ENCODE peak calls at places on chromosomes 16 and 17, in ten cellular contexts. Q, I, Z, K, X, R, M, G, S and Y are unnamed samples.

GRCh38 chr16:21190599-21190998 is 20.8 kb downstream of the ZP2 start:
- DNase-seq in Q (no peak), I (no peak), Z (no peak), K (no peak), X (no peak), R (no peak), M (no peak), G (no peak), S (no peak), Y (no peak)

GRCh38 chr17:28908640-28909098 is 5.8 kb upstream of the DHRS13 start:
- DNase-seq in Q (peak), I (no peak), Z (no peak), K (no peak), X (peak), R (no peak), M (no peak), G (no peak), S (peak), Y (no peak)

GRCh38 chr16:74892574-74893461 is 92.1 kb downstream of the WDR59 start:
- DNase-seq in Q (no peak), I (no peak), Z (no peak), K (no peak), X (no peak), R (no peak), M (no peak), G (no peak), S (no peak), Y (no peak)

GRCh38 chr16:59210955-59211541 is 476.9 kb upstream of the GOT2 start:
- DNase-seq in Q (no peak), I (no peak), Z (no peak), K (no peak), X (no peak), R (no peak), M (no peak), G (no peak), S (peak), Y (no peak)

GRCh38 chr16:88560722-88561484 is 9.3 kb upstream of the ZC3H18 start:
- DNase-seq in Q (no peak), I (no peak), Z (no peak), K (no peak), X (peak), R (no peak), M (no peak), G (no peak), S (no peak), Y (no peak)

GRCh38 chr17:82282239-82283207 is 9.0 kb upstream of the CSNK1D start:
- DNase-seq in Q (no peak), I (no peak), Z (no peak), K (no peak), X (no peak), R (no peak), M (no peak), G (peak), S (no peak), Y (no peak)

GRCh38 chr17:29283496-29283895 is 10.5 kb downstream of the NUFIP2 start:
- DNase-seq in Q (no peak), I (no peak), Z (no peak), K (no peak), X (no peak), R (no peak), M (no peak), G (no peak), S (no peak), Y (no peak)

GRCh38 chr16:23148513-23149266 is 562 bp downstream of the USP31 start:
- DNase-seq in Q (peak), I (peak), Z (peak), K (peak), X (peak), R (peak), M (peak), G (peak), S (peak), Y (peak)

GRCh38 chr16:21703589-21704174 is 39.9 kb downstream of the OTOA start:
- DNase-seq in Q (no peak), I (no peak), Z (no peak), K (no peak), X (peak), R (no peak), M (no peak), G (no peak), S (no peak), Y (no peak)

GRCh38 chr17:82229686-82230626 is 1.1 kb downstream of the SLC16A3 start:
- DNase-seq in Q (peak), I (no peak), Z (no peak), K (peak), X (no peak), R (no peak), M (no peak), G (no peak), S (no peak), Y (peak)

GRCh38 chr16:88911148-88911945 is 44.9 kb upstream of the PABPN1L start:
- DNase-seq in Q (no peak), I (no peak), Z (no peak), K (no peak), X (no peak), R (no peak), M (no peak), G (peak), S (no peak), Y (no peak)

GRCh38 chr16:9261376-9261775 is 169.9 kb downstream of the HAPSTR1 start:
- DNase-seq in Q (no peak), I (no peak), Z (no peak), K (no peak), X (no peak), R (no peak), M (no peak), G (no peak), S (no peak), Y (no peak)

GRCh38 chr16:52597772-52598483 is 51.0 kb upstream of the TOX3 start:
- DNase-seq in Q (no peak), I (no peak), Z (no peak), K (no peak), X (peak), R (no peak), M (no peak), G (no peak), S (no peak), Y (no peak)

GRCh38 chr17:1008008-1008761 is 11.3 kb downstream of the TIMM22 start:
- DNase-seq in Q (no peak), I (no peak), Z (no peak), K (peak), X (no peak), R (no peak), M (no peak), G (peak), S (no peak), Y (no peak)

GRCh38 chr16:30697264-30698138 is 1.5 kb upstream of the SRCAP start:
- DNase-seq in Q (no peak), I (no peak), Z (no peak), K (no peak), X (peak), R (no peak), M (peak), G (peak), S (no peak), Y (no peak)

GRCh38 chr16:77920984-77921383 is 101.4 kb upstream of the CLEC3A start:
- DNase-seq in Q (no peak), I (no peak), Z (no peak), K (no peak), X (no peak), R (no peak), M (no peak), G (no peak), S (no peak), Y (no peak)

GRCh38 chr17:45088741-45089140 is 27.6 kb downstream of the NMT1 start:
- DNase-seq in Q (no peak), I (no peak), Z (no peak), K (no peak), X (no peak), R (no peak), M (no peak), G (no peak), S (no peak), Y (no peak)

GRCh38 chr16:2692948-2693651 is 10.8 kb downstream of the KCTD5 start:
- DNase-seq in Q (no peak), I (no peak), Z (no peak), K (no peak), X (no peak), R (no peak), M (no peak), G (peak), S (no peak), Y (no peak)

GRCh38 chr16:69613283-69614154 is 47.8 kb downstream of the NFAT5 start:
- DNase-seq in Q (no peak), I (no peak), Z (no peak), K (no peak), X (peak), R (no peak), M (no peak), G (no peak), S (no peak), Y (no peak)

GRCh38 chr16:79218358-79218757 is 382.2 kb downstream of the MAF start:
- DNase-seq in Q (no peak), I (no peak), Z (no peak), K (no peak), X (no peak), R (no peak), M (no peak), G (no peak), S (no peak), Y (no peak)

GRCh38 chr16:50338371-50339231 is 30.2 kb downstream of the BRD7 start:
- DNase-seq in Q (no peak), I (no peak), Z (no peak), K (no peak), X (no peak), R (no peak), M (no peak), G (no peak), S (no peak), Y (no peak)

GRCh38 chr16:67296422-67296821 is 17.1 kb downstream of the PLEKHG4 start:
- DNase-seq in Q (no peak), I (no peak), Z (no peak), K (no peak), X (no peak), R (no peak), M (no peak), G (no peak), S (no peak), Y (peak)